ENCODE peak calls at places on chromosomes 6 and 20, in eight cellular contexts. One of them, this sample, is unnamed.

GRCh38 chr6:96721227-96721626 is 116.0 kb downstream of the GPR63 start:
- DNase-seq in activated effector memory CD4-positive, alpha-beta T cell treated with Interleukin-2 at 50 U/mL for 16 hours: no peak
- DNase-seq in cardiac muscle cell: no peak
- DNase-seq in SK-N-SH: no peak
- DNase-seq in hepatocyte: no peak
- DNase-seq in effector CD8-positive, alpha-beta T cell: no peak
- DNase-seq in mammary epithelial cell: no peak
- DNase-seq in NCI-H1092: no peak
- DNase-seq in this sample: no peak

GRCh38 chr6:124433369-124434064 is 528.7 kb upstream of the RNF217 start:
- DNase-seq in mammary epithelial cell: no peak
- DNase-seq in SK-N-SH: no peak
- DNase-seq in activated effector memory CD4-positive, alpha-beta T cell treated with Interleukin-2 at 50 U/mL for 16 hours: no peak
- DNase-seq in cardiac muscle cell: no peak
- DNase-seq in hepatocyte: no peak
- DNase-seq in NCI-H1092: peak; percentile 11
- DNase-seq in effector CD8-positive, alpha-beta T cell: no peak
- DNase-seq in this sample: no peak

GRCh38 chr6:132812756-132813172 is 1.6 kb upstream of the RPS12 start:
- DNase-seq in hepatocyte: no peak
- DNase-seq in SK-N-SH: no peak
- DNase-seq in effector CD8-positive, alpha-beta T cell: no peak
- DNase-seq in activated effector memory CD4-positive, alpha-beta T cell treated with Interleukin-2 at 50 U/mL for 16 hours: no peak
- DNase-seq in mammary epithelial cell: no peak
- DNase-seq in NCI-H1092: no peak
- DNase-seq in cardiac muscle cell: no peak
- DNase-seq in this sample: no peak

GRCh38 chr6:107977283-107977682 is 19.3 kb upstream of the SEC63 start:
- DNase-seq in SK-N-SH: peak; percentile 42
- DNase-seq in hepatocyte: peak; percentile 40
- DNase-seq in mammary epithelial cell: peak; percentile 26
- DNase-seq in cardiac muscle cell: no peak
- DNase-seq in NCI-H1092: no peak
- DNase-seq in effector CD8-positive, alpha-beta T cell: no peak
- DNase-seq in activated effector memory CD4-positive, alpha-beta T cell treated with Interleukin-2 at 50 U/mL for 16 hours: no peak
- DNase-seq in this sample: no peak

GRCh38 chr20:59019217-59019616 is at the start of gene TUBB1:
- DNase-seq in activated effector memory CD4-positive, alpha-beta T cell treated with Interleukin-2 at 50 U/mL for 16 hours: no peak
- DNase-seq in SK-N-SH: no peak
- DNase-seq in effector CD8-positive, alpha-beta T cell: no peak
- DNase-seq in NCI-H1092: no peak
- DNase-seq in hepatocyte: no peak
- DNase-seq in mammary epithelial cell: no peak
- DNase-seq in cardiac muscle cell: no peak
- DNase-seq in this sample: no peak

GRCh38 chr6:35415065-35415880 is 36.9 kb upstream of the FANCE start:
- DNase-seq in hepatocyte: peak; percentile 89
- DNase-seq in cardiac muscle cell: peak; percentile 80
- DNase-seq in SK-N-SH: peak; percentile 63
- DNase-seq in effector CD8-positive, alpha-beta T cell: no peak
- DNase-seq in activated effector memory CD4-positive, alpha-beta T cell treated with Interleukin-2 at 50 U/mL for 16 hours: peak; percentile 27
- DNase-seq in NCI-H1092: peak; percentile 84
- DNase-seq in mammary epithelial cell: peak; percentile 63
- DNase-seq in this sample: peak; percentile 68

GRCh38 chr6:43767553-43768505 is 2.2 kb upstream of the VEGFA start:
- DNase-seq in hepatocyte: no peak
- DNase-seq in NCI-H1092: no peak
- DNase-seq in mammary epithelial cell: no peak
- DNase-seq in SK-N-SH: no peak
- DNase-seq in activated effector memory CD4-positive, alpha-beta T cell treated with Interleukin-2 at 50 U/mL for 16 hours: no peak
- DNase-seq in cardiac muscle cell: no peak
- DNase-seq in effector CD8-positive, alpha-beta T cell: no peak
- DNase-seq in this sample: no peak

GRCh38 chr6:36526066-36526465 is 21.2 kb downstream of the STK38 start:
- DNase-seq in cardiac muscle cell: no peak
- DNase-seq in hepatocyte: no peak
- DNase-seq in mammary epithelial cell: no peak
- DNase-seq in effector CD8-positive, alpha-beta T cell: no peak
- DNase-seq in activated effector memory CD4-positive, alpha-beta T cell treated with Interleukin-2 at 50 U/mL for 16 hours: no peak
- DNase-seq in NCI-H1092: no peak
- DNase-seq in SK-N-SH: no peak
- DNase-seq in this sample: no peak

GRCh38 chr6:4929319-4929718 is 74.5 kb downstream of the RPP40 start:
- DNase-seq in activated effector memory CD4-positive, alpha-beta T cell treated with Interleukin-2 at 50 U/mL for 16 hours: no peak
- DNase-seq in NCI-H1092: no peak
- DNase-seq in cardiac muscle cell: no peak
- DNase-seq in effector CD8-positive, alpha-beta T cell: no peak
- DNase-seq in hepatocyte: no peak
- DNase-seq in mammary epithelial cell: no peak
- DNase-seq in SK-N-SH: no peak
- DNase-seq in this sample: no peak

GRCh38 chr6:120290964-120291363 is 941.4 kb upstream of the MAN1A1 start:
- DNase-seq in SK-N-SH: no peak
- DNase-seq in NCI-H1092: no peak
- DNase-seq in cardiac muscle cell: no peak
- DNase-seq in hepatocyte: no peak
- DNase-seq in activated effector memory CD4-positive, alpha-beta T cell treated with Interleukin-2 at 50 U/mL for 16 hours: no peak
- DNase-seq in effector CD8-positive, alpha-beta T cell: no peak
- DNase-seq in mammary epithelial cell: no peak
- DNase-seq in this sample: no peak

GRCh38 chr6:143701343-143702234 is 23.8 kb downstream of the PHACTR2 start:
- DNase-seq in mammary epithelial cell: no peak
- DNase-seq in effector CD8-positive, alpha-beta T cell: no peak
- DNase-seq in SK-N-SH: peak; percentile 20
- DNase-seq in hepatocyte: no peak
- DNase-seq in cardiac muscle cell: no peak
- DNase-seq in activated effector memory CD4-positive, alpha-beta T cell treated with Interleukin-2 at 50 U/mL for 16 hours: no peak
- DNase-seq in NCI-H1092: no peak
- DNase-seq in this sample: no peak

GRCh38 chr6:143955971-143956370 is 52.1 kb downstream of the PLAGL1 start:
- DNase-seq in cardiac muscle cell: no peak
- DNase-seq in SK-N-SH: no peak
- DNase-seq in NCI-H1092: no peak
- DNase-seq in mammary epithelial cell: peak; percentile 17
- DNase-seq in activated effector memory CD4-positive, alpha-beta T cell treated with Interleukin-2 at 50 U/mL for 16 hours: no peak
- DNase-seq in effector CD8-positive, alpha-beta T cell: no peak
- DNase-seq in hepatocyte: no peak
- DNase-seq in this sample: no peak

GRCh38 chr20:1326031-1326930 is 2.7 kb downstream of the SDCBP2 start:
- DNase-seq in hepatocyte: peak; percentile 44
- DNase-seq in cardiac muscle cell: no peak
- DNase-seq in activated effector memory CD4-positive, alpha-beta T cell treated with Interleukin-2 at 50 U/mL for 16 hours: no peak
- DNase-seq in mammary epithelial cell: no peak
- DNase-seq in NCI-H1092: no peak
- DNase-seq in SK-N-SH: no peak
- DNase-seq in effector CD8-positive, alpha-beta T cell: no peak
- DNase-seq in this sample: no peak

GRCh38 chr6:55174211-55175013 is at the start of gene HCRTR2:
- DNase-seq in cardiac muscle cell: peak; percentile 17
- DNase-seq in hepatocyte: peak; percentile 28
- DNase-seq in effector CD8-positive, alpha-beta T cell: no peak
- DNase-seq in SK-N-SH: peak; percentile 2
- DNase-seq in mammary epithelial cell: no peak
- DNase-seq in NCI-H1092: no peak
- DNase-seq in activated effector memory CD4-positive, alpha-beta T cell treated with Interleukin-2 at 50 U/mL for 16 hours: no peak
- DNase-seq in this sample: no peak

GRCh38 chr6:138428943-138429616 is 25.1 kb downstream of the HEBP2 start:
- DNase-seq in NCI-H1092: peak; percentile 23
- DNase-seq in SK-N-SH: peak; percentile 54
- DNase-seq in hepatocyte: peak; percentile 69
- DNase-seq in activated effector memory CD4-positive, alpha-beta T cell treated with Interleukin-2 at 50 U/mL for 16 hours: no peak
- DNase-seq in effector CD8-positive, alpha-beta T cell: no peak
- DNase-seq in mammary epithelial cell: peak; percentile 24
- DNase-seq in cardiac muscle cell: peak; percentile 60
- DNase-seq in this sample: no peak

GRCh38 chr6:144055121-144055931 is 40.0 kb downstream of the SF3B5 start:
- DNase-seq in cardiac muscle cell: no peak
- DNase-seq in SK-N-SH: no peak
- DNase-seq in effector CD8-positive, alpha-beta T cell: no peak
- DNase-seq in hepatocyte: no peak
- DNase-seq in activated effector memory CD4-positive, alpha-beta T cell treated with Interleukin-2 at 50 U/mL for 16 hours: no peak
- DNase-seq in NCI-H1092: no peak
- DNase-seq in mammary epithelial cell: no peak
- DNase-seq in this sample: no peak

GRCh38 chr20:44211177-44212039 is 837 bp upstream of the OSER1 start:
- DNase-seq in activated effector memory CD4-positive, alpha-beta T cell treated with Interleukin-2 at 50 U/mL for 16 hours: no peak
- DNase-seq in cardiac muscle cell: no peak
- DNase-seq in hepatocyte: peak; percentile 51
- DNase-seq in mammary epithelial cell: peak; percentile 43
- DNase-seq in effector CD8-positive, alpha-beta T cell: peak; percentile 12
- DNase-seq in NCI-H1092: no peak
- DNase-seq in SK-N-SH: peak; percentile 34
- DNase-seq in this sample: no peak

GRCh38 chr6:152669894-152670293 is 27.8 kb upstream of the MYCT1 start:
- DNase-seq in NCI-H1092: no peak
- DNase-seq in mammary epithelial cell: peak; percentile 21
- DNase-seq in effector CD8-positive, alpha-beta T cell: no peak
- DNase-seq in cardiac muscle cell: peak; percentile 26
- DNase-seq in SK-N-SH: peak; percentile 27
- DNase-seq in hepatocyte: no peak
- DNase-seq in activated effector memory CD4-positive, alpha-beta T cell treated with Interleukin-2 at 50 U/mL for 16 hours: no peak
- DNase-seq in this sample: no peak

GRCh38 chr6:119493980-119494379 is 144.4 kb upstream of the MAN1A1 start:
- DNase-seq in activated effector memory CD4-positive, alpha-beta T cell treated with Interleukin-2 at 50 U/mL for 16 hours: no peak
- DNase-seq in effector CD8-positive, alpha-beta T cell: no peak
- DNase-seq in NCI-H1092: no peak
- DNase-seq in hepatocyte: no peak
- DNase-seq in SK-N-SH: no peak
- DNase-seq in mammary epithelial cell: peak; percentile 5
- DNase-seq in cardiac muscle cell: no peak
- DNase-seq in this sample: no peak

GRCh38 chr20:61271273-61272221 is 19.5 kb downstream of the CDH4 start:
- DNase-seq in mammary epithelial cell: no peak
- DNase-seq in cardiac muscle cell: no peak
- DNase-seq in hepatocyte: peak; percentile 26
- DNase-seq in effector CD8-positive, alpha-beta T cell: no peak
- DNase-seq in SK-N-SH: no peak
- DNase-seq in NCI-H1092: no peak
- DNase-seq in activated effector memory CD4-positive, alpha-beta T cell treated with Interleukin-2 at 50 U/mL for 16 hours: no peak
- DNase-seq in this sample: no peak

GRCh38 chr6:16503241-16503775 is 258.0 kb downstream of the ATXN1 start:
- DNase-seq in cardiac muscle cell: no peak
- DNase-seq in activated effector memory CD4-positive, alpha-beta T cell treated with Interleukin-2 at 50 U/mL for 16 hours: no peak
- DNase-seq in mammary epithelial cell: no peak
- DNase-seq in hepatocyte: no peak
- DNase-seq in effector CD8-positive, alpha-beta T cell: no peak
- DNase-seq in NCI-H1092: no peak
- DNase-seq in SK-N-SH: no peak
- DNase-seq in this sample: no peak

GRCh38 chr20:49999329-49999728 is 16.5 kb downstream of the SNAI1 start:
- DNase-seq in NCI-H1092: no peak
- DNase-seq in activated effector memory CD4-positive, alpha-beta T cell treated with Interleukin-2 at 50 U/mL for 16 hours: no peak
- DNase-seq in cardiac muscle cell: no peak
- DNase-seq in SK-N-SH: no peak
- DNase-seq in hepatocyte: no peak
- DNase-seq in mammary epithelial cell: no peak
- DNase-seq in effector CD8-positive, alpha-beta T cell: no peak
- DNase-seq in this sample: no peak

GRCh38 chr6:42520786-42521607 is 42.8 kb upstream of the UBR2 start:
- DNase-seq in SK-N-SH: no peak
- DNase-seq in hepatocyte: no peak
- DNase-seq in cardiac muscle cell: no peak
- DNase-seq in NCI-H1092: no peak
- DNase-seq in activated effector memory CD4-positive, alpha-beta T cell treated with Interleukin-2 at 50 U/mL for 16 hours: no peak
- DNase-seq in mammary epithelial cell: peak; percentile 13
- DNase-seq in effector CD8-positive, alpha-beta T cell: no peak
- DNase-seq in this sample: no peak

GRCh38 chr6:147016440-147016839 is 187.8 kb upstream of the STXBP5 start:
- DNase-seq in hepatocyte: no peak
- DNase-seq in NCI-H1092: no peak
- DNase-seq in mammary epithelial cell: no peak
- DNase-seq in SK-N-SH: no peak
- DNase-seq in cardiac muscle cell: no peak
- DNase-seq in effector CD8-positive, alpha-beta T cell: no peak
- DNase-seq in activated effector memory CD4-positive, alpha-beta T cell treated with Interleukin-2 at 50 U/mL for 16 hours: no peak
- DNase-seq in this sample: no peak

GRCh38 chr20:32477594-32478512 is 107.3 kb downstream of the NOL4L start:
- DNase-seq in NCI-H1092: no peak
- DNase-seq in SK-N-SH: peak; percentile 29
- DNase-seq in cardiac muscle cell: no peak
- DNase-seq in effector CD8-positive, alpha-beta T cell: no peak
- DNase-seq in activated effector memory CD4-positive, alpha-beta T cell treated with Interleukin-2 at 50 U/mL for 16 hours: no peak
- DNase-seq in mammary epithelial cell: no peak
- DNase-seq in hepatocyte: peak; percentile 48
- DNase-seq in this sample: no peak

GRCh38 chr6:129859524-129859923 is 1.6 kb downstream of the TMEM244 start:
- DNase-seq in activated effector memory CD4-positive, alpha-beta T cell treated with Interleukin-2 at 50 U/mL for 16 hours: no peak
- DNase-seq in cardiac muscle cell: no peak
- DNase-seq in NCI-H1092: no peak
- DNase-seq in mammary epithelial cell: no peak
- DNase-seq in hepatocyte: no peak
- DNase-seq in effector CD8-positive, alpha-beta T cell: no peak
- DNase-seq in SK-N-SH: no peak
- DNase-seq in this sample: no peak

GRCh38 chr6:36852481-36853147 is 13.4 kb upstream of the CPNE5 start:
- DNase-seq in NCI-H1092: no peak
- DNase-seq in activated effector memory CD4-positive, alpha-beta T cell treated with Interleukin-2 at 50 U/mL for 16 hours: no peak
- DNase-seq in cardiac muscle cell: no peak
- DNase-seq in hepatocyte: peak; percentile 68
- DNase-seq in mammary epithelial cell: peak; percentile 61
- DNase-seq in SK-N-SH: no peak
- DNase-seq in effector CD8-positive, alpha-beta T cell: no peak
- DNase-seq in this sample: peak; percentile 42

GRCh38 chr6:151690768-151691562 is 116.5 kb upstream of the ESR1 start:
- DNase-seq in NCI-H1092: no peak
- DNase-seq in activated effector memory CD4-positive, alpha-beta T cell treated with Interleukin-2 at 50 U/mL for 16 hours: no peak
- DNase-seq in SK-N-SH: no peak
- DNase-seq in hepatocyte: no peak
- DNase-seq in mammary epithelial cell: peak; percentile 39
- DNase-seq in cardiac muscle cell: no peak
- DNase-seq in effector CD8-positive, alpha-beta T cell: no peak
- DNase-seq in this sample: no peak

GRCh38 chr20:20895537-20895936 is 183.1 kb upstream of the RALGAPA2 start:
- DNase-seq in cardiac muscle cell: no peak
- DNase-seq in SK-N-SH: no peak
- DNase-seq in hepatocyte: no peak
- DNase-seq in NCI-H1092: no peak
- DNase-seq in activated effector memory CD4-positive, alpha-beta T cell treated with Interleukin-2 at 50 U/mL for 16 hours: no peak
- DNase-seq in mammary epithelial cell: no peak
- DNase-seq in effector CD8-positive, alpha-beta T cell: no peak
- DNase-seq in this sample: no peak

GRCh38 chr6:142462260-142462659 is 160.5 kb downstream of the ADGRG6 start:
- DNase-seq in activated effector memory CD4-positive, alpha-beta T cell treated with Interleukin-2 at 50 U/mL for 16 hours: no peak
- DNase-seq in mammary epithelial cell: no peak
- DNase-seq in SK-N-SH: no peak
- DNase-seq in NCI-H1092: no peak
- DNase-seq in cardiac muscle cell: no peak
- DNase-seq in hepatocyte: no peak
- DNase-seq in effector CD8-positive, alpha-beta T cell: no peak
- DNase-seq in this sample: no peak

GRCh38 chr6:28875348-28875747 is 48.4 kb downstream of the TRIM27 start:
- DNase-seq in hepatocyte: no peak
- DNase-seq in activated effector memory CD4-positive, alpha-beta T cell treated with Interleukin-2 at 50 U/mL for 16 hours: no peak
- DNase-seq in cardiac muscle cell: no peak
- DNase-seq in SK-N-SH: no peak
- DNase-seq in NCI-H1092: no peak
- DNase-seq in mammary epithelial cell: no peak
- DNase-seq in effector CD8-positive, alpha-beta T cell: no peak
- DNase-seq in this sample: no peak

GRCh38 chr6:43771210-43771857 is 1.3 kb downstream of the VEGFA start:
- DNase-seq in hepatocyte: peak; percentile 86
- DNase-seq in activated effector memory CD4-positive, alpha-beta T cell treated with Interleukin-2 at 50 U/mL for 16 hours: peak; percentile 41
- DNase-seq in mammary epithelial cell: peak; percentile 54
- DNase-seq in effector CD8-positive, alpha-beta T cell: peak; percentile 11
- DNase-seq in cardiac muscle cell: peak; percentile 53
- DNase-seq in SK-N-SH: peak; percentile 72
- DNase-seq in NCI-H1092: no peak
- DNase-seq in this sample: peak; percentile 72

GRCh38 chr20:8094415-8094818 is 37.6 kb upstream of the PLCB1 start:
- DNase-seq in hepatocyte: peak; percentile 72
- DNase-seq in SK-N-SH: no peak
- DNase-seq in cardiac muscle cell: no peak
- DNase-seq in mammary epithelial cell: no peak
- DNase-seq in NCI-H1092: no peak
- DNase-seq in effector CD8-positive, alpha-beta T cell: no peak
- DNase-seq in activated effector memory CD4-positive, alpha-beta T cell treated with Interleukin-2 at 50 U/mL for 16 hours: no peak
- DNase-seq in this sample: peak; percentile 23

GRCh38 chr20:51184289-51184688 is 161.4 kb upstream of the KCNG1 start:
- DNase-seq in effector CD8-positive, alpha-beta T cell: no peak
- DNase-seq in SK-N-SH: no peak
- DNase-seq in mammary epithelial cell: no peak
- DNase-seq in cardiac muscle cell: no peak
- DNase-seq in hepatocyte: no peak
- DNase-seq in NCI-H1092: no peak
- DNase-seq in activated effector memory CD4-positive, alpha-beta T cell treated with Interleukin-2 at 50 U/mL for 16 hours: no peak
- DNase-seq in this sample: no peak